ENCODE peak calls at places on chromosomes 4 and X, in seven cellular contexts. P, O, D, C, L, A and Y are unnamed samples.

GRCh38 chr4:94673961-94674360 is 83.8 kb upstream of the BMPR1B start:
- DNase-seq in P (no peak), O (no peak), D (no peak), C (no peak), L (no peak), A (no peak), Y (no peak)

GRCh38 chr4:158801066-158801465 is 32.2 kb downstream of the FNIP2 start:
- DNase-seq in P (no peak), O (no peak), D (no peak), C (no peak), L (no peak), A (no peak), Y (no peak)

GRCh38 chr4:156615066-156615514 is 356.5 kb downstream of the PDGFC start:
- DNase-seq in P (no peak), O (no peak), D (no peak), C (no peak), L (no peak), A (no peak), Y (no peak)

GRCh38 chrX:10512258-10512657 is 108.1 kb downstream of the MID1 start:
- DNase-seq in P (no peak), O (no peak), D (no peak), C (no peak), L (no peak), A (no peak), Y (no peak)

GRCh38 chr4:123986268-123986798 is 589.7 kb downstream of the SPRY1 start:
- DNase-seq in P (no peak), O (no peak), D (no peak), C (no peak), L (no peak), A (no peak), Y (no peak)

GRCh38 chrX:132059973-132060540 is 37.0 kb downstream of the STK26 start:
- DNase-seq in P (no peak), O (no peak), D (no peak), C (no peak), L (no peak), A (no peak), Y (no peak)

GRCh38 chrX:41559662-41560061 is 112.5 kb downstream of the NYX start:
- DNase-seq in P (no peak), O (peak; percentile 21), D (no peak), C (no peak), L (peak; percentile 16), A (no peak), Y (no peak)

GRCh38 chrX:386768-387575 is at the start of gene PPP2R3B:
- DNase-seq in P (peak; percentile 98), O (peak; percentile 98), D (peak; percentile 98), C (no peak), L (peak; percentile 99), A (peak; percentile 100), Y (peak; percentile 94)

GRCh38 chrX:41561045-41561444 is 113.9 kb downstream of the NYX start:
- DNase-seq in P (no peak), O (peak; percentile 39), D (peak; percentile 9), C (no peak), L (peak; percentile 48), A (no peak), Y (no peak)

GRCh38 chr4:6840062-6840976 is 57.8 kb downstream of the KIAA0232 start:
- DNase-seq in P (no peak), O (no peak), D (no peak), C (no peak), L (no peak), A (no peak), Y (no peak)

GRCh38 chrX:34918091-34918736 is 24.4 kb upstream of the FAM47B start:
- DNase-seq in P (no peak), O (no peak), D (no peak), C (no peak), L (no peak), A (no peak), Y (no peak)

GRCh38 chr4:189062047-189062820 is 878.4 kb upstream of the FRG1 start:
- DNase-seq in P (no peak), O (no peak), D (no peak), C (no peak), L (no peak), A (no peak), Y (no peak)

GRCh38 chr4:1985780-1986577 is 22.8 kb downstream of the NELFA start:
- DNase-seq in P (no peak), O (no peak), D (no peak), C (no peak), L (no peak), A (no peak), Y (no peak)